ENCODE peak calls at places on chromosomes 1 and 21, in four cellular contexts. One of them, this sample, is unnamed.
A peak's percentile ranks its signal among the peaks of the same experiment; 100 is the strongest.

GRCh38 chr1:26358411-26359384 is 4.8 kb upstream of the CRYBG2 start:
- DNase-seq in H1: no peak
- DNase-seq in HepG2: peak; percentile 90
- DNase-seq in K562: no peak
- DNase-seq in this sample: no peak

GRCh38 chr1:26274801-26275425 is 5.0 kb upstream of the SH3BGRL3 start:
- DNase-seq in HepG2: no peak
- DNase-seq in K562: no peak
- DNase-seq in H1: no peak
- DNase-seq in this sample: no peak

GRCh38 chr1:165900576-165901380 is 73.4 kb downstream of the UCK2 start:
- DNase-seq in HepG2: peak; percentile 83
- DNase-seq in H1: no peak
- DNase-seq in K562: no peak
- DNase-seq in this sample: no peak

GRCh38 chr1:89532866-89533265 is 8.2 kb downstream of the LRRC8B start:
- DNase-seq in HepG2: no peak
- DNase-seq in H1: no peak
- DNase-seq in K562: no peak
- DNase-seq in this sample: no peak

GRCh38 chr1:7579831-7580804 is 191.0 kb upstream of the VAMP3 start:
- DNase-seq in HepG2: no peak
- DNase-seq in K562: no peak
- DNase-seq in H1: no peak
- DNase-seq in this sample: no peak

GRCh38 chr1:173549813-173550212 is 53.1 kb downstream of the SLC9C2 start:
- DNase-seq in K562: no peak
- DNase-seq in HepG2: no peak
- DNase-seq in H1: no peak
- DNase-seq in this sample: no peak

GRCh38 chr1:35085421-35085820 is 6.2 kb downstream of the ZMYM1 start:
- DNase-seq in HepG2: no peak
- DNase-seq in K562: no peak
- DNase-seq in H1: no peak
- DNase-seq in this sample: no peak

GRCh38 chr1:196896355-196896754 is 8.5 kb downstream of the CFHR4 start:
- DNase-seq in K562: no peak
- DNase-seq in H1: no peak
- DNase-seq in HepG2: peak; percentile 35
- DNase-seq in this sample: no peak

GRCh38 chr1:173175514-173176146 is 31.5 kb downstream of the TNFSF4 start:
- DNase-seq in HepG2: no peak
- DNase-seq in H1: no peak
- DNase-seq in K562: no peak
- DNase-seq in this sample: no peak

GRCh38 chr21:42013901-42014300 is 3.7 kb upstream of the ZBTB21 start:
- DNase-seq in HepG2: no peak
- DNase-seq in K562: no peak
- DNase-seq in H1: no peak
- DNase-seq in this sample: no peak

GRCh38 chr1:236560213-236560771 is 36.5 kb downstream of the LGALS8 start:
- DNase-seq in HepG2: no peak
- DNase-seq in K562: no peak
- DNase-seq in H1: no peak
- DNase-seq in this sample: no peak

GRCh38 chr1:11062965-11063401 is 3.2 kb upstream of the SRM start:
- DNase-seq in H1: no peak
- DNase-seq in K562: no peak
- DNase-seq in HepG2: no peak
- DNase-seq in this sample: no peak

GRCh38 chr1:66489972-66490601 is 43.9 kb upstream of the SGIP1 start:
- DNase-seq in HepG2: no peak
- DNase-seq in K562: no peak
- DNase-seq in H1: no peak
- DNase-seq in this sample: no peak

GRCh38 chr1:37438037-37438970 is 36.1 kb upstream of the ZC3H12A start:
- DNase-seq in H1: no peak
- DNase-seq in K562: no peak
- DNase-seq in HepG2: no peak
- DNase-seq in this sample: no peak

GRCh38 chr1:160630523-160631087 is 16.2 kb downstream of the SLAMF1 start:
- DNase-seq in HepG2: no peak
- DNase-seq in K562: no peak
- DNase-seq in H1: no peak
- DNase-seq in this sample: no peak

GRCh38 chr1:54356680-54357147 is 49.5 kb downstream of the SSBP3 start:
- DNase-seq in HepG2: no peak
- DNase-seq in K562: no peak
- DNase-seq in H1: no peak
- DNase-seq in this sample: no peak

GRCh38 chr1:112761714-112762480 is 46.8 kb upstream of the PPM1J start:
- DNase-seq in HepG2: no peak
- DNase-seq in H1: no peak
- DNase-seq in K562: no peak
- DNase-seq in this sample: no peak

GRCh38 chr21:16865612-16866011 is 647.2 kb upstream of the CXADR start:
- DNase-seq in HepG2: no peak
- DNase-seq in K562: no peak
- DNase-seq in H1: no peak
- DNase-seq in this sample: no peak

GRCh38 chr1:165637427-165637826 is 6.4 kb downstream of the MGST3 start:
- DNase-seq in K562: no peak
- DNase-seq in H1: no peak
- DNase-seq in HepG2: no peak
- DNase-seq in this sample: peak; percentile 46

GRCh38 chr1:160779662-160780397 is 16.1 kb upstream of the LY9 start:
- DNase-seq in H1: peak; percentile 85
- DNase-seq in HepG2: peak; percentile 58
- DNase-seq in K562: peak; percentile 69
- DNase-seq in this sample: peak; percentile 70

GRCh38 chr1:58403894-58404293 is 142.6 kb downstream of the OMA1 start:
- DNase-seq in HepG2: no peak
- DNase-seq in H1: no peak
- DNase-seq in K562: no peak
- DNase-seq in this sample: no peak

GRCh38 chr1:58399176-58399575 is 147.3 kb downstream of the OMA1 start:
- DNase-seq in H1: peak; percentile 39
- DNase-seq in K562: no peak
- DNase-seq in HepG2: no peak
- DNase-seq in this sample: no peak

GRCh38 chr1:58402444-58402843 is 144.1 kb downstream of the OMA1 start:
- DNase-seq in H1: no peak
- DNase-seq in K562: no peak
- DNase-seq in HepG2: no peak
- DNase-seq in this sample: no peak

GRCh38 chr1:58398714-58399113 is 147.8 kb downstream of the OMA1 start:
- DNase-seq in H1: peak; percentile 23
- DNase-seq in HepG2: no peak
- DNase-seq in K562: no peak
- DNase-seq in this sample: no peak

GRCh38 chr1:58401991-58402390 is 144.5 kb downstream of the OMA1 start:
- DNase-seq in HepG2: no peak
- DNase-seq in H1: peak; percentile 27
- DNase-seq in K562: no peak
- DNase-seq in this sample: no peak
- TF ChIP-seq CEBPB in HepG2: no peak
- TF ChIP-seq CEBPB in H1: no peak
- TF ChIP-seq CEBPB in K562: no peak
- TF ChIP-seq CEBPB in this sample: no peak

GRCh38 chr1:180672505-180672904 is 40.7 kb downstream of the XPR1 start:
- DNase-seq in K562: no peak
- DNase-seq in HepG2: no peak
- DNase-seq in H1: no peak
- DNase-seq in this sample: no peak
- TF ChIP-seq PHF8 in K562: no peak
- TF ChIP-seq PHF8 in HepG2: no peak
- TF ChIP-seq PHF8 in H1: no peak
- TF ChIP-seq PHF8 in this sample: no peak

GRCh38 chr1:210159206-210159605 is 73.4 kb upstream of the SERTAD4 start:
- DNase-seq in K562: no peak
- DNase-seq in HepG2: no peak
- DNase-seq in H1: no peak
- DNase-seq in this sample: no peak
- TF ChIP-seq CEBPB in K562: no peak
- TF ChIP-seq CEBPB in HepG2: no peak
- TF ChIP-seq CEBPB in H1: no peak
- TF ChIP-seq CEBPB in this sample: no peak

DNA sequence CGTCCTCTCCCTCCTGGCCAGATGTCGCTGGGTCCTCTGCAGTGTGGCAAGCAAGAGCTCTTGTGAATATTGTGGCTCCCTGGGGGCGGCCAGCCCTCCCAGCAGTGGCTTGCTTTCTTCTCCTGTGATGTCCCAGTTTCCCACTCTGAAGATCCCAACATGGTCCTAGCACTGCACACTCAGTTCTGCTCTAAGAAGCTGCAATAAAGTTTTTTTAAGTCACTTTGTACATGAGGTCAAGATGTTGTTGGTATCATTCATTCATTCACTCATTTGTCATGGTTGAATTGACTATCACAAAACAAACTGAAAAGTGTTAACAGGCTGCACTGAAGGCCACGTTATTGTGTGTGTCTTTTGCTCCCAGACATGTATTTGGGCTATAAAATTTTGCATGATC is 8.2 kb upstream of the PADI6 start:
- DNase-seq in HepG2: no peak
- DNase-seq in H1: no peak
- DNase-seq in K562: no peak
- DNase-seq in this sample: no peak
- TF ChIP-seq PHF8 in HepG2: no peak
- TF ChIP-seq PHF8 in H1: no peak
- TF ChIP-seq PHF8 in K562: no peak
- TF ChIP-seq PHF8 in this sample: no peak

This sample was measured in A549.